ENCODE peak calls at places on chromosomes 6 and 20, in seven cellular contexts. A is A549, Q is fibroblast of lung, Y is astrocyte of the cerebellum, U is SK-N-SH, V is fibroblast of pulmonary artery, G is left ventricle myocardium inferior. R is an unnamed sample.

GRCh38 chr6:2471474-2471873 is 226.1 kb upstream of the GMDS start:
- DNase-seq in V (no peak), G (no peak), A (no peak), Y (no peak), Q (no peak), U (no peak), R (peak)

GRCh38 chr6:139569561-139569960 is 195.1 kb upstream of the CITED2 start:
- DNase-seq in G (no peak), V (no peak), Y (no peak), Q (peak), U (no peak), A (no peak), R (peak)

GRCh38 chr6:28657367-28657755 is 131.7 kb downstream of the GPX5 start:
- DNase-seq in A (no peak), Y (no peak), V (no peak), U (peak), Q (no peak), G (no peak), R (no peak)

GRCh38 chr6:11354019-11354418 is 121.6 kb upstream of the NEDD9 start:
- DNase-seq in A (no peak), G (peak), Q (peak), U (no peak), V (peak), Y (peak), R (peak)

GRCh38 chr6:122184260-122184934 is 215.1 kb upstream of the HSF2 start:
- DNase-seq in G (no peak), A (peak), U (peak), V (peak), Q (peak), Y (peak), R (peak)

GRCh38 chr6:152310371-152310954 is 326.7 kb downstream of the SYNE1 start:
- DNase-seq in A (no peak), V (no peak), U (no peak), Q (no peak), G (no peak), Y (no peak), R (no peak)

GRCh38 chr6:4790158-4790899 is 14.1 kb downstream of the CDYL start:
- DNase-seq in G (no peak), U (no peak), A (no peak), Y (no peak), V (no peak), Q (no peak), R (no peak)

GRCh38 chr20:6765469-6766058 is 1.9 kb upstream of the BMP2 start:
- DNase-seq in Q (peak), A (peak), Y (peak), U (peak), V (peak), G (no peak), R (peak)

GRCh38 chr6:126664271-126664670 is 324.4 kb downstream of the CENPW start:
- DNase-seq in Y (no peak), G (no peak), Q (no peak), U (no peak), A (no peak), V (peak), R (no peak)

GRCh38 chr6:78436335-78436734 is 431.0 kb upstream of the IRAK1BP1 start:
- DNase-seq in Q (peak), G (no peak), A (no peak), Y (peak), U (no peak), V (peak), R (peak)
- TF ChIP-seq CTCF in Q (peak), G (no peak), A (peak), Y (peak), U (peak), V (peak), R (peak)

GRCh38 chr6:167699141-167700036 is 127.3 kb upstream of the AFDN start:
- DNase-seq in Q (no peak), U (no peak), A (no peak), Y (no peak), V (peak), G (peak), R (peak)
- H3K4me3 ChIP-seq in Q (no peak), U (no peak), A (no peak), Y (no peak), V (peak), G (peak), R (no peak)

DNA sequence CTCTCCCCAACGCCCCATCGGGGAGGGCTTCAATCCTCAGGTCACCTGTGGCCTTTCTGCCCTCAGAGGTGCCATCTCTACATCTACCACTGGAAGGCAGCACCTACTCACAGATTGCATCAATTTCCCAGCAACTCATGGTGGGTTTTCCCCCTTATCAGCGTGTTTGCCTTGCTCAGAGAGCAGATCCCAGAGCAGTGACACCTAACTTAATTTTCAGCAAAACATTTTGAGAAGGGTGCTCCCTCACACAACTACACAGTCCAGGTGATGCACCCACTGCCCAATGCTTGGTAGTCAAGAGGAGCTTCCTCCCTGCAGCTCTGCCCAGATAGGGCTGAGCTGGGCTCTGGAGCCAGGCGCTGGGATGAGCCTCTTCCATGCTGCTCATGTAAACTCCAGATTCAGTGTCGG is 48.2 kb downstream of the PLG start:
- DNase-seq in A (no peak), Q (no peak), U (no peak), Y (no peak), V (no peak), G (no peak), R (peak)
- TF ChIP-seq CTCF in A (peak), Q (no peak), U (peak), Y (peak), V (no peak), G (peak), R (peak)

GRCh38 chr20:48824830-48825550 is 2.8 kb downstream of the PREX1 start:
- DNase-seq in G (no peak), Y (no peak), Q (no peak), U (no peak), A (no peak), V (no peak), R (no peak)
- H3K4me3 ChIP-seq in G (peak), Y (no peak), Q (no peak), U (no peak), A (no peak), V (no peak), R (no peak)